ENCODE peak calls at places on chromosomes 13 and 19, in five cellular contexts. J, C, F, K and V are unnamed samples.
A peak's percentile ranks its signal among the peaks of the same experiment; 100 is the strongest.

GRCh38 chr13:78993792-78994191 is 334.8 kb upstream of the OBI1 start:
- DNase-seq in J (no peak), C (no peak), F (no peak), K (no peak), V (no peak)

GRCh38 chr13:26022538-26023292 is 29.1 kb downstream of the SHISA2 start:
- DNase-seq in J (no peak), C (peak; percentile 88), F (peak; percentile 2), K (peak; percentile 88), V (no peak)

GRCh38 chr13:50303963-50304721 is 288.9 kb downstream of the KCNRG start:
- DNase-seq in J (no peak), C (no peak), F (no peak), K (no peak), V (no peak)

GRCh38 chr19:42170715-42171114 is 38.5 kb upstream of the POU2F2 start:
- DNase-seq in J (no peak), C (no peak), F (no peak), K (no peak), V (no peak)

GRCh38 chr19:51552996-51553725 is 17.9 kb upstream of the ZNF175 start:
- DNase-seq in J (peak; percentile 31), C (peak; percentile 45), F (peak; percentile 29), K (no peak), V (peak; percentile 54)

GRCh38 chr19:34555447-34555846 is 73.9 kb downstream of the WTIP start:
- DNase-seq in J (no peak), C (no peak), F (peak; percentile 64), K (no peak), V (no peak)

GRCh38 chr13:24152292-24153214 is 8.0 kb upstream of the SPATA13 start:
- DNase-seq in J (no peak), C (no peak), F (no peak), K (no peak), V (no peak)

GRCh38 chr13:25929816-25930215 is 122.0 kb downstream of the SHISA2 start:
- DNase-seq in J (no peak), C (no peak), F (no peak), K (no peak), V (no peak)

GRCh38 chr19:38663957-38664502 is 16.6 kb downstream of the ACTN4 start:
- DNase-seq in J (no peak), C (no peak), F (no peak), K (no peak), V (no peak)

GRCh38 chr19:56725829-56726424 is 54.4 kb upstream of the ZNF835 start:
- DNase-seq in J (peak; percentile 36), C (no peak), F (peak; percentile 17), K (no peak), V (no peak)

GRCh38 chr13:114035583-114036501 is 62.0 kb upstream of the C13orf46 start:
- DNase-seq in J (no peak), C (no peak), F (no peak), K (no peak), V (peak; percentile 50)

GRCh38 chr13:20609145-20609544 is 42.2 kb downstream of the IFT88 start:
- DNase-seq in J (no peak), C (no peak), F (no peak), K (no peak), V (no peak)

GRCh38 chr13:72458701-72459100 is 268.7 kb downstream of the MZT1 start:
- DNase-seq in J (no peak), C (no peak), F (no peak), K (no peak), V (no peak)

GRCh38 chr13:67549331-67549730 is 319.2 kb upstream of the PCDH9 start:
- DNase-seq in J (no peak), C (no peak), F (peak; percentile 11), K (no peak), V (no peak)

GRCh38 chr13:97194473-97194872 is 27.7 kb upstream of the MBNL2 start:
- DNase-seq in J (no peak), C (no peak), F (no peak), K (no peak), V (no peak)

GRCh38 chr19:16791942-16792341 is 37.3 kb upstream of the SIN3B start:
- DNase-seq in J (no peak), C (no peak), F (no peak), K (no peak), V (no peak)

GRCh38 chr13:97329331-97329730 is 104.6 kb upstream of the RAP2A start:
- DNase-seq in J (no peak), C (no peak), F (no peak), K (no peak), V (no peak)

GRCh38 chr13:44313674-44314073 is 60.0 kb upstream of the SERP2 start:
- DNase-seq in J (no peak), C (no peak), F (peak; percentile 63), K (no peak), V (no peak)

GRCh38 chr19:8361921-8362793 is 1.8 kb upstream of the ANGPTL4 start:
- DNase-seq in J (peak; percentile 86), C (peak; percentile 98), F (peak; percentile 97), K (peak; percentile 96), V (peak; percentile 86)

GRCh38 chr13:112444416-112445399 is 68.6 kb downstream of the SPACA7 start:
- DNase-seq in J (no peak), C (peak; percentile 22), F (no peak), K (peak; percentile 72), V (no peak)

GRCh38 chr19:53553865-53554791 is 16.2 kb downstream of the ZNF331 start:
- DNase-seq in J (peak; percentile 94), C (peak; percentile 90), F (peak; percentile 42), K (peak; percentile 94), V (peak; percentile 57)

GRCh38 chr19:45215391-45216191 is 29.6 kb downstream of the EXOC3L2 start:
- DNase-seq in J (no peak), C (peak; percentile 77), F (no peak), K (no peak), V (no peak)

GRCh38 chr13:37701306-37701705 is 102.7 kb upstream of the POSTN start:
- DNase-seq in J (no peak), C (no peak), F (no peak), K (no peak), V (peak; percentile 9)

GRCh38 chr13:98307744-98308524 is 130.9 kb upstream of the RNF113B start:
- DNase-seq in J (peak; percentile 28), C (no peak), F (no peak), K (no peak), V (no peak)

GRCh38 chr13:114212096-114212495 is 22.6 kb upstream of the CDC16 start:
- DNase-seq in J (no peak), C (no peak), F (no peak), K (no peak), V (no peak)

GRCh38 chr13:84668637-84669036 is 786.4 kb upstream of the SLITRK1 start:
- DNase-seq in J (no peak), C (no peak), F (no peak), K (no peak), V (no peak)

GRCh38 chr13:19795956-19796355 is 13.2 kb upstream of the PSPC1 start:
- DNase-seq in J (no peak), C (no peak), F (no peak), K (no peak), V (no peak)

GRCh38 chr19:35236638-35237400 is 8.3 kb upstream of the FAM187B start:
- DNase-seq in J (no peak), C (no peak), F (no peak), K (no peak), V (no peak)

GRCh38 chr13:88958821-88959220 is 1287.7 kb downstream of the SLITRK5 start:
- DNase-seq in J (no peak), C (no peak), F (no peak), K (no peak), V (peak; percentile 62)

GRCh38 chr13:33284916-33285315 is 639 bp downstream of the STARD13 start:
- DNase-seq in J (no peak), C (no peak), F (no peak), K (no peak), V (no peak)

GRCh38 chr19:47352095-47352494 is 3.0 kb downstream of the DHX34 start:
- DNase-seq in J (no peak), C (no peak), F (peak; percentile 35), K (no peak), V (no peak)

GRCh38 chr19:47353307-47353712 is 4.2 kb downstream of the DHX34 start:
- DNase-seq in J (no peak), C (peak; percentile 77), F (no peak), K (no peak), V (no peak)

GRCh38 chr19:47350599-47350998 is 1.5 kb downstream of the DHX34 start:
- DNase-seq in J (no peak), C (no peak), F (no peak), K (no peak), V (no peak)

GRCh38 chr19:47351545-47351944 is 2.4 kb downstream of the DHX34 start:
- DNase-seq in J (no peak), C (no peak), F (peak; percentile 74), K (no peak), V (no peak)

GRCh38 chr19:47348819-47349795 is at the start of gene DHX34:
- DNase-seq in J (peak; percentile 99), C (peak; percentile 99), F (peak; percentile 100), K (peak; percentile 99), V (peak; percentile 97)
- TF ChIP-seq POLR2A in J (peak; percentile 67), C (no peak), F (peak; percentile 91), K (no peak), V (peak; percentile 46)

DNA sequence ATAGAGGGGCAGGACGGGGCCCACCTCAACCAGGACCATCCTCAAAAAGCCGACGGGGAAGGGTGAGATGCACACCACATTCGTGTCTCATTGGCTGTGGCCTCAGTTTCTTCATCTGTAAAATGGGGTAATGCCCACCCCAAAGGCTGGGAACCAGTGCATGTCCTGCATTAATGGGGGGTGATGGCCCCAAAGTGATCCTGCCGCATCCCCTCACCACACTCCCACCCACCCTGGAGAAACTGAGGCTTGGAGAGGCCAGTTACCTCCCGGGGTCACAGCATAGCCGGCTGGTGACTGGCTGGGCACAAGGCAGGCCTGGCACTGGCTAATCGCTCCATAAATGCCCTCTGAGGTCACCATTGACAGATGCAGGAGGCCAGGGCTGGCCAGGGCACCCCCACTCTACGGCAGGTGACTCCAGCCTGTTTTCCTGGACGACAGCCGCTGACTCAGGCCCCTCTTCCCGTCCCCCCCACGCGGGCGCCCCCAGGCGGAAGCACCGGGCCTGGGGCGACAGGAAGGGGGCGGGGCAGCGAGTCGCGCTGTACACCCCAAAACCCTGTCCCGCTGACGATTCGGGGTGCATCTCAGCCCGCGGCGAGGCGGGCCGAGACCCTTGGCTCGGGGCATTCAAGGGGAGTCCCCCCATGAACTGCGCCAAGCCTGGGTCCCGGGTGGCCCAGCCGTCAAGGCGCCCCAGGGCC is 483 bp upstream of the MIDN start:
- DNase-seq in J (peak; percentile 84), C (peak; percentile 73), F (peak; percentile 76), K (no peak), V (no peak)
- TF ChIP-seq EP300 in J (peak; percentile 40), C (peak; percentile 32), F (no peak), K (no peak), V (no peak)

GRCh38 chr19:11554160-11554559 is 4.9 kb downstream of the ELOF1 start:
- DNase-seq in J (no peak), C (no peak), F (no peak), K (no peak), V (no peak)
- H3K4me3 ChIP-seq in J (no peak overlapping the region), C (no peak overlapping the region), F (no peak overlapping the region), K (no peak overlapping the region), V (no peak overlapping the region)

DNA sequence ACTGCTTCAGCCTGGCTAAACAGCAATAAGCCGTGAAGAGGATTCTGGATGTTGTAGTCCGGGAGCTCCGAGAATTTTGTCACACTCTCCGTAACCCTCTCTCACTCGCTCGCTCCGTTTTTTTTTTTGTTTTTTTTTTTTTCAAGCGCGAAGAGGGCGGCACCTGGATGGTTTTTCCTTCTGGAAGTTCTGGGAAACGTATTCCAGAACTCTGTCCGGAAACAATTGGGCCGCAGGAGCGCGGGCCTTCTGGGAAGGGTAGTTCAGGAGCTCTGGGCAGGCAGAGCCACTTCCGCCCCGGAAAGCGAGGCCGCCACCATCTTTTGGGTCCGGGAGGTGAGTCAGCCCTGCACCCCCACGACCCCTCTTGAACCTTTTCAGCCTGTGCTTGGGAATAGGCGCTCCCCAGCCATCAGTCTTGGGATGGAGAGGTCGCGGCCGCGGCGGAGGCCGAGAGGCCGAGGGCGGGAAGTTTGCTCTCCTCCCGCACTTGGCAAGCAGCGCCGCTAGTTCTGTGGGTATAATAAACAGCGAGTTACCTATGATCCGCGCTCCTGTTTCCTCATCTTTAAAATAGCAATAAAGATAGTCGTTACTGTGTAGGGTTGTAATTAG is at the start of gene ZNF227:
- DNase-seq in J (peak; percentile 93), C (peak; percentile 89), F (peak; percentile 98), K (peak; percentile 96), V (peak; percentile 77)
- TF ChIP-seq POLR2A in J (peak; percentile 27), C (no peak), F (peak; percentile 70), K (no peak), V (peak; percentile 43)